ENCODE peak calls at places on chromosomes 11 and 22, in seven cellular contexts. D is IMR-90, S is mesenchymal stem cell, Y is H9, R is trophoblast cell, W is neuronal stem cell, T is H1. X is an unnamed sample.

GRCh38 chr22:23911318-23911980 is 17.3 kb downstream of the MIF start:
- DNase-seq in Y (no peak), S (no peak), T (no peak), W (no peak), R (no peak), D (no peak), X (no peak)

GRCh38 chr22:46107753-46108563 is 42.4 kb upstream of the PPARA start:
- DNase-seq in D (no peak), W (no peak), Y (no peak), T (no peak), R (no peak), S (peak), X (no peak)

GRCh38 chr11:27319065-27319464 is 44.0 kb downstream of the CCDC34 start:
- DNase-seq in Y (no peak), S (peak), T (no peak), R (no peak), D (peak), W (no peak), X (peak)

GRCh38 chr11:69209421-69209820 is 53.7 kb downstream of the SMIM38 start:
- DNase-seq in R (no peak), S (no peak), Y (no peak), D (no peak), T (no peak), W (no peak), X (no peak)

GRCh38 chr11:88340366-88340930 is 2.9 kb upstream of the CTSC start:
- DNase-seq in T (no peak), W (no peak), S (no peak), D (peak), Y (no peak), R (no peak), X (no peak)

GRCh38 chr22:44354288-44354687 is 41.5 kb upstream of the SHISAL1 start:
- DNase-seq in Y (no peak), R (no peak), S (no peak), T (no peak), W (no peak), D (no peak), X (no peak)

GRCh38 chr11:43986327-43986726 is 43.9 kb downstream of the C11orf96 start:
- DNase-seq in D (no peak), Y (no peak), S (no peak), T (no peak), W (no peak), R (no peak), X (no peak)

GRCh38 chr22:19463491-19464469 is 15.2 kb downstream of the UFD1 start:
- DNase-seq in S (peak), R (peak), D (peak), Y (no peak), T (no peak), W (no peak), X (no peak)

GRCh38 chr11:64757549-64758329 is 2.0 kb downstream of the PYGM start:
- DNase-seq in W (no peak), Y (no peak), D (no peak), T (no peak), S (no peak), R (no peak), X (no peak)

GRCh38 chr11:93166867-93167266 is 30.9 kb downstream of the SLC36A4 start:
- DNase-seq in Y (no peak), R (no peak), S (no peak), T (no peak), D (no peak), W (no peak), X (no peak)

GRCh38 chr22:47914481-47915097 is 1152.1 kb downstream of the TBC1D22A start:
- DNase-seq in W (no peak), S (no peak), T (no peak), R (no peak), D (no peak), Y (no peak), X (no peak)

GRCh38 chr11:112366012-112366411 is 105.4 kb upstream of the PLET1 start:
- DNase-seq in R (no peak), T (no peak), S (no peak), W (no peak), D (no peak), Y (no peak), X (no peak)

GRCh38 chr11:47057374-47057773 is 119.3 kb downstream of the ARFGAP2 start:
- DNase-seq in W (no peak), D (no peak), S (peak), R (no peak), Y (no peak), T (no peak), X (peak)

GRCh38 chr11:2470495-2470894 is 25.7 kb downstream of the KCNQ1 start:
- DNase-seq in Y (no peak), R (no peak), D (no peak), T (no peak), W (no peak), S (no peak), X (no peak)

GRCh38 chr22:19109198-19110063 is 12.8 kb downstream of the DGCR2 start:
- DNase-seq in T (no peak), R (no peak), W (no peak), Y (no peak), D (peak), S (peak), X (no peak)

GRCh38 chr11:96147186-96147585 is 195.8 kb downstream of the MAML2 start:
- DNase-seq in Y (no peak), W (no peak), D (no peak), R (no peak), S (no peak), T (no peak), X (no peak)

GRCh38 chr11:43238341-43238740 is 73.5 kb upstream of the API5 start:
- DNase-seq in T (no peak), R (no peak), S (no peak), Y (no peak), D (no peak), W (no peak), X (no peak)

GRCh38 chr22:35043251-35043931 is 22.6 kb upstream of the ISX start:
- DNase-seq in S (no peak), D (no peak), T (no peak), W (no peak), R (no peak), Y (no peak), X (peak)

GRCh38 chr11:2582436-2582931 is 117.3 kb downstream of the KCNQ1OT1 start:
- DNase-seq in S (no peak), T (no peak), W (no peak), R (no peak), D (no peak), Y (peak), X (no peak)

GRCh38 chr22:43159484-43160178 is 8.3 kb downstream of the TSPO start:
- DNase-seq in S (peak), Y (peak), R (no peak), D (no peak), W (no peak), T (no peak), X (peak)

GRCh38 chr22:38724926-38725571 is 19.3 kb downstream of the GTPBP1 start:
- DNase-seq in R (no peak), W (no peak), Y (no peak), S (peak), T (no peak), D (peak), X (peak)

GRCh38 chr11:44258190-44258489 is 51.8 kb downstream of the ALX4 start:
- DNase-seq in D (peak), T (no peak), S (peak), Y (no peak), R (no peak), W (no peak), X (peak)

GRCh38 chr11:45024846-45025623 is 74.4 kb upstream of the TP53I11 start:
- DNase-seq in R (no peak), D (no peak), Y (no peak), T (no peak), W (no peak), S (no peak), X (no peak)

GRCh38 chr11:126993599-126993998 is 7.0 kb downstream of the KIRREL3 start:
- DNase-seq in T (no peak), R (peak), S (no peak), Y (no peak), W (no peak), D (peak), X (no peak)
- H3K4me2 ChIP-seq in T (no peak), R (no peak), S (no peak), Y (no peak), W (no peak), D (peak), X (no peak)

DNA sequence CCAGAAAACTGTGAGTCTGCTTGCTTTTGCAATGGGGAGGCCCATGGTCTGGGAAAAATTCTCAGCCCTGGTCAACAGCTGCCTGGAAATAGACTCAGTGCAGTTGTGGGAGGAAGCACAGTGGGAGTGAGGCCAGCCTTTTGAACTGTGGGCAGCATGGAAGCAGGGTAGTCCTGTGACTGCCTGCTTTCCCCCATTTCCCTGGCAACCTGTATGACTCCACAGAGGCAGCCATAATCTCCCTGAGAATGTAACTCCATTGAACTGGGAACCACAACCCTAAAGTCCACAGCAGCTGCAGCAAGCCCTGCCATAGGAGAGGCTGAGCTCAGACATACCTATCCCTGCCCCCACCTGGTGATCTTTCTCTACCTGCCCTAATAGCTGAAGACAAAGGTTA is 494.5 kb upstream of the FAT3 start:
- DNase-seq in S (no peak), T (no peak), Y (no peak), D (no peak), W (no peak), R (no peak), X (peak)
- H3K23ac ChIP-seq in S (no peak), T (no peak), Y (no peak), D (no peak), W (no peak), R (no peak), X (no peak)

GRCh38 chr11:65870706-65871681 is 1.6 kb downstream of the EFEMP2 start:
- DNase-seq in T (no peak), Y (no peak), R (no peak), S (peak), D (no peak), W (no peak), X (no peak)
- H3K4me2 ChIP-seq in T (no peak), Y (no peak), R (peak), S (peak), D (peak), W (no peak), X (no peak)

GRCh38 chr11:17646451-17647145 is 72.8 kb upstream of the MYOD1 start:
- DNase-seq in R (no peak), W (no peak), S (no peak), Y (no peak), D (no peak), T (no peak), X (no peak)
- H3K23ac ChIP-seq in R (no peak), W (no peak), S (peak), Y (no peak), D (no peak), T (no peak), X (no peak)